ENCODE peak calls at places on chromosome 3, in five cellular contexts. O, T, D, R and W are unnamed samples.

GRCh38 chr3:139364549-139364948 is 20.7 kb downstream of the MRPS22 start:
- DNase-seq in T (no peak), R (no peak), O (no peak), D (no peak), W (no peak)

GRCh38 chr3:71695000-71695482 is 30.2 kb downstream of the EIF4E3 start:
- DNase-seq in D (no peak), T (no peak), R (no peak), O (no peak), W (no peak)

GRCh38 chr3:12318758-12319621 is 30.1 kb downstream of the PPARG start:
- DNase-seq in O (no peak), T (no peak), D (no peak), R (no peak), W (no peak)

GRCh38 chr3:157533298-157533870 is 30.2 kb upstream of the VEPH1 start:
- DNase-seq in R (no peak), D (no peak), T (no peak), O (no peak), W (no peak)

GRCh38 chr3:132898131-132898530 is 140.1 kb upstream of the TMEM108 start:
- DNase-seq in D (no peak), O (no peak), T (no peak), R (no peak), W (no peak)

GRCh38 chr3:159860727-159861126 is 127.9 kb upstream of the IL12A start:
- DNase-seq in O (no peak), T (no peak), R (no peak), D (no peak), W (no peak)

GRCh38 chr3:3798641-3799113 is 554 bp upstream of the LRRN1 start:
- DNase-seq in R (peak; percentile 20), D (peak; percentile 31), T (peak; percentile 58), O (no peak), W (no peak)

GRCh38 chr3:57036952-57037351 is 23.5 kb upstream of the SPATA12 start:
- DNase-seq in R (peak; percentile 38), D (no peak), O (no peak), T (no peak), W (no peak)

GRCh38 chr3:119641416-119641815 is 19.0 kb downstream of the POPDC2 start:
- DNase-seq in D (no peak), R (no peak), O (no peak), T (no peak), W (no peak)

GRCh38 chr3:101571028-101571895 is 2.7 kb upstream of the PCNP start:
- DNase-seq in R (no peak), D (no peak), O (no peak), T (peak; percentile 32), W (no peak)

GRCh38 chr3:10470666-10471336 is 34.6 kb downstream of the ATP2B2 start:
- DNase-seq in D (no peak), O (no peak), T (no peak), R (no peak), W (no peak)

GRCh38 chr3:187626581-187626980 is 43.6 kb downstream of the SST start:
- DNase-seq in O (no peak), R (no peak), T (no peak), D (no peak), W (no peak)